ENCODE peak calls at places on chromosomes 16 and 17, in four cellular contexts. One of them, this sample, is unnamed.
A peak's percentile ranks its signal among the peaks of the same experiment; 100 is the strongest.

GRCh38 chr16:67157892-67158635 is 1.6 kb downstream of the TRADD start:
- DNase-seq in prostate gland: no peak
- DNase-seq in transverse colon: no peak
- DNase-seq in spleen: peak; percentile 71
- DNase-seq in this sample: no peak

GRCh38 chr16:57262841-57263584 is 18.0 kb downstream of the ARL2BP start:
- DNase-seq in prostate gland: no peak
- DNase-seq in transverse colon: no peak
- DNase-seq in spleen: peak; percentile 64
- DNase-seq in this sample: peak; percentile 30

GRCh38 chr16:19711643-19712042 is 6.4 kb downstream of the KNOP1 start:
- DNase-seq in prostate gland: no peak
- DNase-seq in transverse colon: no peak
- DNase-seq in spleen: peak; percentile 37
- DNase-seq in this sample: peak; percentile 62

GRCh38 chr17:31202968-31203367 is 94.1 kb downstream of the OMG start:
- DNase-seq in prostate gland: no peak
- DNase-seq in transverse colon: no peak
- DNase-seq in spleen: peak; percentile 14
- DNase-seq in this sample: no peak

GRCh38 chr17:56114469-56114868 is 38.8 kb upstream of the ANKFN1 start:
- DNase-seq in prostate gland: no peak
- DNase-seq in transverse colon: no peak
- DNase-seq in spleen: no peak
- DNase-seq in this sample: no peak

GRCh38 chr17:64032081-64032480 is 11.6 kb upstream of the ICAM2 start:
- DNase-seq in prostate gland: no peak
- DNase-seq in transverse colon: no peak
- DNase-seq in spleen: no peak
- DNase-seq in this sample: peak; percentile 26

GRCh38 chr17:77445030-77445907 is 304.5 kb downstream of the SEC14L1 start:
- DNase-seq in prostate gland: no peak
- DNase-seq in transverse colon: peak; percentile 79
- DNase-seq in spleen: peak; percentile 96
- DNase-seq in this sample: peak; percentile 91

GRCh38 chr16:64428463-64428862 is 693.4 kb downstream of the CDH11 start:
- DNase-seq in prostate gland: no peak
- DNase-seq in transverse colon: no peak
- DNase-seq in spleen: no peak
- DNase-seq in this sample: no peak

GRCh38 chr17:67974186-67974585 is 22.1 kb downstream of the C17orf58 start:
- DNase-seq in prostate gland: no peak
- DNase-seq in transverse colon: no peak
- DNase-seq in spleen: no peak
- DNase-seq in this sample: no peak

GRCh38 chr17:5536831-5537230 is 47.5 kb downstream of the NLRP1 start:
- DNase-seq in prostate gland: no peak
- DNase-seq in transverse colon: no peak
- DNase-seq in spleen: no peak
- DNase-seq in this sample: no peak

GRCh38 chr16:61968242-61968978 is 67.8 kb downstream of the CDH8 start:
- DNase-seq in prostate gland: no peak
- DNase-seq in transverse colon: no peak
- DNase-seq in spleen: no peak
- DNase-seq in this sample: no peak

GRCh38 chr16:71226229-71227141 is 4.0 kb downstream of the HYDIN start:
- DNase-seq in prostate gland: no peak
- DNase-seq in transverse colon: no peak
- DNase-seq in spleen: no peak
- DNase-seq in this sample: no peak

GRCh38 chr17:7060165-7060890 is 16.4 kb upstream of the SLC16A11 start:
- DNase-seq in prostate gland: no peak
- DNase-seq in transverse colon: no peak
- DNase-seq in spleen: no peak
- DNase-seq in this sample: no peak

GRCh38 chr16:4240624-4241023 is 1.3 kb downstream of the SRL start:
- DNase-seq in prostate gland: no peak
- DNase-seq in transverse colon: no peak
- DNase-seq in spleen: no peak
- DNase-seq in this sample: no peak

GRCh38 chr17:58503876-58504275 is 10.6 kb downstream of the MTMR4 start:
- DNase-seq in prostate gland: no peak
- DNase-seq in transverse colon: no peak
- DNase-seq in spleen: no peak
- DNase-seq in this sample: peak; percentile 39

GRCh38 chr17:56978441-56979090 is 635 bp downstream of the SCPEP1 start:
- DNase-seq in prostate gland: no peak
- DNase-seq in transverse colon: no peak
- DNase-seq in spleen: no peak
- DNase-seq in this sample: no peak

GRCh38 chr16:85227262-85227923 is 115.1 kb upstream of the CIBAR2 start:
- DNase-seq in prostate gland: no peak
- DNase-seq in transverse colon: no peak
- DNase-seq in spleen: no peak
- DNase-seq in this sample: peak; percentile 63

GRCh38 chr17:76318586-76318985 is 10.5 kb upstream of the QRICH2 start:
- DNase-seq in prostate gland: no peak
- DNase-seq in transverse colon: no peak
- DNase-seq in spleen: no peak
- DNase-seq in this sample: no peak

GRCh38 chr16:643050-643368 is 1.4 kb downstream of the MCRIP2 start:
- DNase-seq in prostate gland: no peak
- DNase-seq in transverse colon: no peak
- DNase-seq in spleen: peak; percentile 79
- DNase-seq in this sample: no peak

GRCh38 chr17:16189791-16190348 is 25.5 kb downstream of the NCOR1 start:
- DNase-seq in prostate gland: no peak
- DNase-seq in transverse colon: no peak
- DNase-seq in spleen: no peak
- DNase-seq in this sample: no peak

GRCh38 chr17:74945543-74945942 is 9.8 kb downstream of the OTOP3 start:
- DNase-seq in prostate gland: no peak
- DNase-seq in transverse colon: no peak
- DNase-seq in spleen: no peak
- DNase-seq in this sample: no peak

GRCh38 chr16:1745900-1746692 is 25.2 kb downstream of the NME3 start:
- DNase-seq in prostate gland: no peak
- DNase-seq in transverse colon: no peak
- DNase-seq in spleen: no peak
- DNase-seq in this sample: no peak

GRCh38 chr16:79715088-79715487 is 114.6 kb upstream of the MAF start:
- DNase-seq in prostate gland: no peak
- DNase-seq in transverse colon: no peak
- DNase-seq in spleen: no peak
- DNase-seq in this sample: no peak

GRCh38 chr17:43998552-43998951 is 5.9 kb upstream of the NAGS start:
- DNase-seq in prostate gland: no peak
- DNase-seq in transverse colon: no peak
- DNase-seq in spleen: no peak
- DNase-seq in this sample: no peak

GRCh38 chr16:53689636-53690035 is 14.0 kb downstream of the RPGRIP1L start:
- DNase-seq in prostate gland: no peak
- DNase-seq in transverse colon: no peak
- DNase-seq in spleen: no peak
- DNase-seq in this sample: no peak

GRCh38 chr17:1030684-1031557 is 34.0 kb downstream of the TIMM22 start:
- DNase-seq in prostate gland: peak; percentile 50
- DNase-seq in transverse colon: no peak
- DNase-seq in spleen: no peak
- DNase-seq in this sample: peak; percentile 87

GRCh38 chr17:5719976-5720375 is 135.7 kb upstream of the NLRP1 start:
- DNase-seq in prostate gland: no peak
- DNase-seq in transverse colon: no peak
- DNase-seq in spleen: no peak
- DNase-seq in this sample: no peak

GRCh38 chr16:82895843-82896242 is 269.1 kb downstream of the CDH13 start:
- DNase-seq in prostate gland: no peak
- DNase-seq in transverse colon: no peak
- DNase-seq in spleen: no peak
- DNase-seq in this sample: no peak

GRCh38 chr16:1150511-1150982 is 2.4 kb upstream of the CACNA1H start:
- DNase-seq in prostate gland: no peak
- DNase-seq in transverse colon: no peak
- DNase-seq in spleen: no peak
- DNase-seq in this sample: no peak

GRCh38 chr16:30066882-30067583 is 1.5 kb downstream of the ALDOA start:
- DNase-seq in prostate gland: no peak
- DNase-seq in transverse colon: peak; percentile 57
- DNase-seq in spleen: no peak
- DNase-seq in this sample: peak; percentile 77

GRCh38 chr17:63029520-63029919 is 63.5 kb downstream of the TANC2 start:
- DNase-seq in prostate gland: no peak
- DNase-seq in transverse colon: no peak
- DNase-seq in spleen: no peak
- DNase-seq in this sample: no peak

GRCh38 chr16:2706611-2707311 is 13.3 kb downstream of the PRSS27 start:
- DNase-seq in prostate gland: no peak
- DNase-seq in transverse colon: no peak
- DNase-seq in spleen: no peak
- DNase-seq in this sample: no peak

GRCh38 chr16:14487579-14487978 is 142.5 kb downstream of the PARN start:
- DNase-seq in prostate gland: no peak
- DNase-seq in transverse colon: peak; percentile 19
- DNase-seq in spleen: no peak
- DNase-seq in this sample: no peak

GRCh38 chr17:74223901-74224300 is 10.5 kb downstream of the TTYH2 start:
- DNase-seq in prostate gland: no peak
- DNase-seq in transverse colon: no peak
- DNase-seq in spleen: no peak
- DNase-seq in this sample: no peak

GRCh38 chr16:56608876-56609462 is 585 bp downstream of the MT2A start:
- DNase-seq in prostate gland: no peak
- DNase-seq in transverse colon: no peak
- DNase-seq in spleen: no peak
- DNase-seq in this sample: no peak

GRCh38 chr17:44209786-44210341 is 9.6 kb downstream of the UBTF start:
- DNase-seq in prostate gland: no peak
- DNase-seq in transverse colon: no peak
- DNase-seq in spleen: no peak
- DNase-seq in this sample: no peak

GRCh38 chr16:671353-672131 is 3.6 kb downstream of the RHOT2 start:
- DNase-seq in prostate gland: no peak
- DNase-seq in transverse colon: no peak
- DNase-seq in spleen: no peak
- DNase-seq in this sample: no peak

GRCh38 chr16:69859105-69859969 is 91.8 kb upstream of the CLEC18A start:
- DNase-seq in prostate gland: no peak
- DNase-seq in transverse colon: peak; percentile 75
- DNase-seq in spleen: no peak
- DNase-seq in this sample: no peak

DNA sequence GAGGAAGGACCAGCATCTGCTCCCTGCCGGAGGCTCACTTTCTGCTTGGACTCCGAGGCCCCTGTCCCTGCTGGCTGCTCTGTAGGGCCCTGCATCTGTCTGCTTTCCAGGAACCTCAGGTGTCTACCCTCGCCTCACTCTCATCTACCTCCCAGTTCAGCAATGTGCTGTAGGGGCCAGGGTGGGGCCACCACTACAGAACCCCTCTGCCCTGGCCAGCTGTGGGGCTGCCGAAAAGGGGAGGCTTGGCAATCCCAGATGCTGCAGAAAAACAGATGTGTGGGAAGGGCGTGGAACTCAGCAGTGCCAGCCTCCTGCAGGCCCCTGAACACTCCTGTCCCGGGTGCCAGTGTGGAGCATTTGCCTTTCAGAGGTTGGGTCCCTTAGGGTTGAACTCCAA is 80.1 kb upstream of the ZNF469 start:
- DNase-seq in prostate gland: no peak
- DNase-seq in transverse colon: no peak
- DNase-seq in spleen: no peak
- DNase-seq in this sample: no peak
- H3K27me3 ChIP-seq in prostate gland: no peaks in the 10 kb centered on the region
- H3K27me3 ChIP-seq in transverse colon: no peaks in the 10 kb centered on the region
- H3K27me3 ChIP-seq in spleen: no peaks in the 10 kb centered on the region
- H3K27me3 ChIP-seq in this sample: no peaks in the 10 kb centered on the region

GRCh38 chr16:58647107-58647506 is 17.5 kb upstream of the CNOT1 start:
- DNase-seq in prostate gland: no peak
- DNase-seq in transverse colon: no peak
- DNase-seq in spleen: no peak
- DNase-seq in this sample: no peak
- TF ChIP-seq CTCF in prostate gland: no peak
- TF ChIP-seq CTCF in transverse colon: no peak
- TF ChIP-seq CTCF in spleen: no peak
- TF ChIP-seq CTCF in this sample: no peak

GRCh38 chr16:75252049-75252864 is 833 bp upstream of the BCAR1 start:
- DNase-seq in prostate gland: no peak
- DNase-seq in transverse colon: no peak
- DNase-seq in spleen: peak; percentile 54
- DNase-seq in this sample: peak; percentile 66

GRCh38 chr16:75256059-75256870 is 4.8 kb upstream of the BCAR1 start:
- DNase-seq in prostate gland: no peak
- DNase-seq in transverse colon: no peak
- DNase-seq in spleen: peak; percentile 70
- DNase-seq in this sample: peak; percentile 70

GRCh38 chr16:75252946-75253911 is 1.8 kb upstream of the BCAR1 start:
- DNase-seq in prostate gland: no peak
- DNase-seq in transverse colon: no peak
- DNase-seq in spleen: peak; percentile 74
- DNase-seq in this sample: peak; percentile 77

GRCh38 chr16:75256871-75257343 is 5.5 kb upstream of the BCAR1 start:
- DNase-seq in prostate gland: no peak
- DNase-seq in transverse colon: peak; percentile 46
- DNase-seq in spleen: no peak
- DNase-seq in this sample: peak; percentile 75

GRCh38 chr16:75254359-75254837 is 3.0 kb upstream of the BCAR1 start:
- DNase-seq in prostate gland: no peak
- DNase-seq in transverse colon: peak; percentile 41
- DNase-seq in spleen: peak; percentile 66
- DNase-seq in this sample: peak; percentile 66
- TF ChIP-seq POLR2AphosphoS5 in prostate gland: no peak
- TF ChIP-seq POLR2AphosphoS5 in transverse colon: no peak
- TF ChIP-seq POLR2AphosphoS5 in spleen: peak; percentile 53
- TF ChIP-seq POLR2AphosphoS5 in this sample: no peak

DNA sequence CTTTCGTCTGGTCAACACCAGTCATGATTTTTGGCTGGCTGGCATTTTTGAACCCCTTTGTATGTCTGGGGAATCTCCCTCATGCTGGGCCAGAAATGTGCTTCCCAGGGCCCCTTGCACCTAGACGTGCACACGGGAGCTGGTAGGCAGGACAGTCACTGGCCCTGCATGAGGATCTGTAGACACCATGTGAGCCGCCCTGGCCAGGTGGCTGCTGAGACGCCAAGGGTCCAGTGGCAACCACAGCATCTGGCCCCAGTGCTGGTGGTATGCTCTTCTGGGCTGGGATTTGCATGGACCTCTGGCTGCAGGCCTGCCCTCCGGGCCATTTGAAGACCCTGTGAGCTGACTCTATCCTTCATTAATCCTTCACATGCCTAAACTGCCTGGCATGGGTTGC is 67.5 kb downstream of the NT5M start:
- DNase-seq in prostate gland: no peak
- DNase-seq in transverse colon: no peak
- DNase-seq in spleen: peak; percentile 39
- DNase-seq in this sample: no peak
- H3K27me3 ChIP-seq in prostate gland: no peaks in the 10 kb centered on the region
- H3K27me3 ChIP-seq in transverse colon: no peaks in the 10 kb centered on the region
- H3K27me3 ChIP-seq in spleen: no peaks in the 10 kb centered on the region
- H3K27me3 ChIP-seq in this sample: peaks cover 4% of the 10 kb centered on the region

This sample was measured in sigmoid colon.